ENCODE peak calls at places on chromosomes 13 and 19, in six cellular contexts. R is IMR-90, P is breast epithelium, D is ovary, K is uterus, T is Peyer's patch. W is an unnamed sample.
A peak's percentile ranks its signal among the peaks of the same experiment; 100 is the strongest.

GRCh38 chr13:111429064-111429558 is 108.7 kb downstream of the TEX29 start:
- DNase-seq in R (peak; percentile 18), P (no peak), D (no peak), K (no peak), T (no peak), W (no peak)

GRCh38 chr13:99215466-99215865 is 14.8 kb downstream of the UBAC2 start:
- DNase-seq in R (no peak), P (no peak), D (no peak), K (no peak), T (peak; percentile 49), W (no peak)

GRCh38 chr13:28534801-28535200 is 39.9 kb upstream of the FLT1 start:
- DNase-seq in R (no peak), P (no peak), D (no peak), K (no peak), T (no peak), W (no peak)

GRCh38 chr13:102779426-102780159 is 6.0 kb upstream of the TEX30 start:
- DNase-seq in R (no peak), P (no peak), D (no peak), K (no peak), T (no peak), W (no peak)

GRCh38 chr13:77981191-77981925 is 62.7 kb upstream of the EDNRB start:
- DNase-seq in R (peak; percentile 13), P (no peak), D (no peak), K (no peak), T (no peak), W (no peak)

GRCh38 chr13:66635526-66635925 is 594.6 kb downstream of the PCDH9 start:
- DNase-seq in R (peak; percentile 93), P (no peak), D (no peak), K (no peak), T (no peak), W (no peak)

GRCh38 chr13:74040200-74040599 is 94.0 kb downstream of the KLF12 start:
- DNase-seq in R (peak; percentile 31), P (no peak), D (peak; percentile 26), K (no peak), T (peak; percentile 46), W (peak; percentile 3)

GRCh38 chr13:98925949-98926348 is 51.9 kb downstream of the DOCK9 start:
- DNase-seq in R (no peak), P (no peak), D (no peak), K (no peak), T (no peak), W (no peak)

GRCh38 chr19:9883231-9883758 is 48.2 kb downstream of the PIN1 start:
- DNase-seq in R (no peak), P (no peak), D (no peak), K (no peak), T (no peak), W (no peak)

GRCh38 chr13:37905736-37906135 is 36.2 kb upstream of the TRPC4 start:
- DNase-seq in R (no peak), P (no peak), D (no peak), K (no peak), T (no peak), W (no peak)

GRCh38 chr19:9406798-9407352 is 28.5 kb downstream of the ZNF266 start:
- DNase-seq in R (peak; percentile 92), P (no peak), D (peak; percentile 86), K (peak; percentile 57), T (peak; percentile 34), W (peak; percentile 28)

DNA sequence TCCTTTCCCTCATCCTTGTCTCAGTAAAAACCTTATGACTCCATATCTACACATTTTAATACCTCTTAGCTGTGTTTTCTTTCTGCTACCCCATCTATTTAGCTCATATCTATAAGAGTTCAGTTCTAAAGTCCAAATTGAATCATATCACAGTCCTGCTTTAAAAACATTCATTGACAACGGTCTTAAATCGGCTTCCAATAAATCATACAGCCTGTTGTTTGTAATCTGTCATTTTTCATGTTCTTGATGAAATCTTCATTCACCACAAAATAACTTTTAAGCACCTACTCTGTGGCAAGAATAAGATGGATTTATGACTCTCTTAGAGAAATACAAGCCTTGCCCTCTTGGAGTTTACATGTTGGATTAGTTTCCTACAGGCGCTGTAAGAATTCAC is 451.0 kb upstream of the GPC6 start:
- DNase-seq in R (no peak), P (no peak), D (no peak), K (no peak), T (no peak), W (no peak)
- TF ChIP-seq POLR2A in R (no peak), P (no peak), D (no peak), K (no peak), T (no peak), W (no peak)

DNA sequence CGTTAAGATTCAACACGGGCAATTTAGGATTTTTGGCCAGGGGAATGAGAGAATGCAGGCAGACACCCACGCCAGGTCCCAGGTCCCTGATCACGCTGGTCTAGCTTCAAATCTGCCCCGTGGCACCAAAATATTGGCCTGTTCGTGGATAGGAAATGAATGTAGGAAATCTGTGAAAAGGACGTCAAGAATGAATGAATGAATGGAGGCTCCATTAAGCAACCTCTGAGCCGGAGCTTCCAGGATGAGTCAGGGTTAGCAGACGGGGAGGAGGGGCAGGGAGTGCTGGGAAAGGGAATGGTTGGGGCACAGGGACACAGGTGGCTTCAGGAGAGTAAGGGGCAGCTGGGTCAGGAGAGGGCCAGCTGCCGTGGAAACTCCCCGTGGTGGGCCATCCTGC is 4.2 kb downstream of the SULT2B1 start:
- DNase-seq in R (peak; percentile 69), P (no peak), D (no peak), K (no peak), T (no peak), W (no peak)
- H3K4me1 ChIP-seq in R (peaks cover 8% of the 10 kb centered on the region), P (no peaks in the 10 kb centered on the region), D (peaks cover 2% of the 10 kb centered on the region), K (no peaks in the 10 kb centered on the region), T (no peaks in the 10 kb centered on the region), W (no peaks in the 10 kb centered on the region)

GRCh38 chr19:52188822-52189744 is 769 bp upstream of the PPP2R1A start:
- DNase-seq in R (no peak), P (peak; percentile 98), D (peak; percentile 87), K (no peak), T (no peak), W (no peak)
- TF ChIP-seq POLR2A in R (no peak), P (peak; percentile 60), D (peak; percentile 64), K (peak; percentile 10), T (peak; percentile 1), W (no peak)

GRCh38 chr19:35833972-35834371 is 18.3 kb downstream of the NPHS1 start:
- DNase-seq in R (no peak), P (no peak), D (no peak), K (no peak), T (no peak), W (no peak)

GRCh38 chr19:35830986-35831385 is 18.3 kb upstream of the PRODH2 start:
- DNase-seq in R (no peak), P (no peak), D (no peak), K (no peak), T (no peak), W (no peak)

GRCh38 chr19:35828694-35829301 is 16.2 kb upstream of the PRODH2 start:
- DNase-seq in R (peak; percentile 67), P (no peak), D (peak; percentile 76), K (peak; percentile 29), T (no peak), W (no peak)

GRCh38 chr19:35832054-35832453 is 19.4 kb upstream of the PRODH2 start:
- DNase-seq in R (no peak), P (no peak), D (no peak), K (no peak), T (no peak), W (no peak)
- H3K4me1 ChIP-seq in R (no peaks in the 10 kb centered on the region), P (no peaks in the 10 kb centered on the region), D (no peaks in the 10 kb centered on the region), K (no peaks in the 10 kb centered on the region), T (no peaks in the 10 kb centered on the region), W (no peaks in the 10 kb centered on the region)

GRCh38 chr19:55654833-55655647 is at the start of gene U2AF2:
- DNase-seq in R (peak; percentile 89), P (peak; percentile 97), D (peak; percentile 99), K (peak; percentile 95), T (peak; percentile 94), W (peak; percentile 94)

GRCh38 chr19:55654323-55654832 is 457 bp upstream of the U2AF2 start:
- DNase-seq in R (peak; percentile 99), P (peak; percentile 99), D (peak; percentile 99), K (peak; percentile 99), T (peak; percentile 100), W (peak; percentile 99)

GRCh38 chr19:55652311-55653078 is 2.3 kb upstream of the U2AF2 start:
- DNase-seq in R (no peak), P (no peak), D (peak; percentile 79), K (no peak), T (no peak), W (no peak)

GRCh38 chr19:55655648-55656040 is 809 bp downstream of the U2AF2 start:
- DNase-seq in R (no peak), P (no peak), D (no peak), K (no peak), T (no peak), W (no peak)

DNA sequence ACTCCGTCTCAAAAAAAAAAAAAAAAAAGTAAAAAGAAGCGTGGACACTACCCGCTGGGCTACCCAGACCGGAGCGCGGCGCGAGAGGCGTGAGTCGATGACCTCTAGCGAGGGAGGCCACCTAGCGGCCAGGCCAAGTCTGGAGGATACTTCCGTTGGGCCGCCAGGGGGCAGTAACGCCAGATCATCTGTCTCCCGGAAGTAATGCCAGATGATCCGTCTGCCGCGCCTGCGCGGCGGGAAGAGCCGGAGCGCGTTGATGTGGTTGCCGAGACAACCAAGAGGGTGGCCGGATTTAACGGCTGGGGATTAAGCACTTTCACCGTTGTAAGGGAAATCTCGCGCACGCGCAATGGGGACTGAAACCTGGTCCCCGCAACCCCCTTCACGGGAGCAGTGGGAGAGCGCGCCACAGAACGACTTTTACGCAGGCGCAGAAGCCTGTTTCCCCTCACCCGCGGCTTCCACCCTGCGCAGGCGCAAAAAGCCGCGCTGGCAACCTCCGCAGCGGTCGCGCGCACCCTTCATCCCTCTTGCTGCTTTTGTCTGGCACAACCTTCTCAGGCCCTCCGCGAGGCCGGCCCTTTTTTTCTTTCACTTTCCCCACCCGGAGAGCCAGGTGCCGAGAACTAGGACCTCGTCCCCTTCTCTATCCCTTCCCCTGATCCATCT is 1.0 kb upstream of the U2AF2 start:
- DNase-seq in R (peak; percentile 99), P (peak; percentile 96), D (peak; percentile 99), K (peak; percentile 99), T (peak; percentile 94), W (peak; percentile 96)
- TF ChIP-seq POLR2A in R (peak; percentile 70), P (peak; percentile 96), D (peak; percentile 80), K (peak; percentile 92), T (peak; percentile 88), W (peak; percentile 88)

GRCh38 chr19:45175663-45176345 is 2.2 kb downstream of the TRAPPC6A start:
- DNase-seq in R (no peak), P (no peak), D (no peak), K (no peak), T (no peak), W (no peak)
- H3K4me1 ChIP-seq in R (peaks cover 6% of the 10 kb centered on the region), P (no peaks in the 10 kb centered on the region), D (peaks cover 5% of the 10 kb centered on the region), K (peaks cover 8% of the 10 kb centered on the region), T (peaks cover 32% of the 10 kb centered on the region), W (peaks cover 16% of the 10 kb centered on the region)

W was measured in gastrocnemius medialis.